ENCODE peak calls at places on chromosome 2, in seven cellular contexts. W, A, G, L, S, D and P are unnamed samples.
A peak's percentile ranks its signal among the peaks of the same experiment; 100 is the strongest.

GRCh38 chr2:127106998-127107621 is at the start of gene BIN1:
- DNase-seq in A (peak; percentile 93), S (peak; percentile 97), L (peak; percentile 92), W (peak; percentile 92), G (no peak), D (peak; percentile 84), P (peak; percentile 88)

GRCh38 chr2:43217228-43218220 is 8.9 kb downstream of the ZFP36L2 start:
- DNase-seq in W (no peak), L (no peak), G (no peak), D (no peak), S (peak; percentile 87), A (no peak), P (no peak)

GRCh38 chr2:123715467-123715982 is 309.6 kb upstream of the CNTNAP5 start:
- DNase-seq in W (no peak), S (no peak), G (no peak), D (peak; percentile 30), L (no peak), A (no peak), P (peak; percentile 6)

GRCh38 chr2:174836345-174836999 is 72.2 kb upstream of the CHRNA1 start:
- DNase-seq in A (peak; percentile 11), G (peak; percentile 91), L (peak; percentile 95), W (no peak), D (peak; percentile 96), S (no peak), P (peak; percentile 96)

GRCh38 chr2:205107810-205108209 is 562.5 kb downstream of the PARD3B start:
- DNase-seq in S (no peak), L (no peak), D (no peak), G (no peak), A (no peak), W (no peak), P (no peak)

GRCh38 chr2:83827618-83828017 is 631.5 kb downstream of the SUCLG1 start:
- DNase-seq in G (no peak), S (no peak), W (no peak), A (no peak), L (no peak), D (no peak), P (peak; percentile 11)

GRCh38 chr2:46735730-46736493 is 179.7 kb downstream of the MCFD2 start:
- DNase-seq in S (no peak), L (no peak), A (no peak), D (no peak), W (no peak), G (no peak), P (no peak)

GRCh38 chr2:211802611-211803010 is 736.0 kb downstream of the ERBB4 start:
- DNase-seq in L (no peak), D (no peak), S (no peak), G (no peak), A (no peak), W (no peak), P (no peak)

GRCh38 chr2:187964742-187965141 is 326.9 kb upstream of the GULP1 start:
- DNase-seq in G (no peak), L (peak; percentile 21), S (no peak), W (no peak), D (peak; percentile 75), A (no peak), P (peak; percentile 21)

GRCh38 chr2:233480490-233481202 is 85.9 kb downstream of the USP40 start:
- DNase-seq in L (no peak), G (no peak), W (no peak), S (peak; percentile 27), D (no peak), A (no peak), P (no peak)

GRCh38 chr2:231761735-231762134 is 19.3 kb downstream of the PDE6D start:
- DNase-seq in A (no peak), S (no peak), L (no peak), W (no peak), D (no peak), G (no peak), P (no peak)

GRCh38 chr2:179059026-179059680 is 9.2 kb upstream of the CCDC141 start:
- DNase-seq in D (no peak), G (no peak), S (peak; percentile 31), A (no peak), L (no peak), W (no peak), P (no peak)

GRCh38 chr2:101420623-101421022 is 33.3 kb upstream of the CREG2 start:
- DNase-seq in W (no peak), S (no peak), L (peak; percentile 45), A (no peak), D (peak; percentile 56), G (no peak), P (no peak)

GRCh38 chr2:24919977-24920812 is at the start of gene ADCY3:
- DNase-seq in W (peak; percentile 83), A (peak; percentile 66), G (no peak), S (peak; percentile 78), D (no peak), L (peak; percentile 29), P (peak; percentile 27)

GRCh38 chr2:157443795-157444642 is at the start of gene CYTIP:
- DNase-seq in G (no peak), L (no peak), W (peak; percentile 52), D (no peak), S (no peak), A (no peak), P (no peak)

GRCh38 chr2:195642677-195643063 is 14.4 kb upstream of the SLC39A10 start:
- DNase-seq in G (no peak), W (no peak), S (no peak), A (no peak), D (no peak), L (no peak), P (no peak)

GRCh38 chr2:207722773-207723424 is 11.5 kb downstream of the CCNYL1 start:
- DNase-seq in S (no peak), W (no peak), A (no peak), L (no peak), G (no peak), D (peak; percentile 16), P (no peak)

GRCh38 chr2:96897491-96898134 is 27.7 kb upstream of the SEMA4C start:
- DNase-seq in D (no peak), G (no peak), A (no peak), S (no peak), L (peak; percentile 31), W (no peak), P (peak; percentile 87)

GRCh38 chr2:163182764-163183354 is 344.3 kb upstream of the KCNH7 start:
- DNase-seq in G (no peak), S (no peak), A (peak; percentile 3), L (peak; percentile 47), W (no peak), D (peak; percentile 50), P (peak; percentile 36)

GRCh38 chr2:48912110-48912509 is 156.6 kb upstream of the LHCGR start:
- DNase-seq in L (no peak), D (no peak), S (peak; percentile 52), G (no peak), W (no peak), A (no peak), P (no peak)
- TF ChIP-seq CTCF in L (no peak), D (no peak), S (peak; percentile 43), G (no peak), W (peak; percentile 22), A (no peak), P (no peak)

GRCh38 chr2:66494708-66495107 is 59.8 kb downstream of the MEIS1 start:
- DNase-seq in W (no peak), G (no peak), S (no peak), A (no peak), L (peak; percentile 92), D (peak; percentile 92), P (peak; percentile 95)

GRCh38 chr2:66497706-66498596 is 63.0 kb downstream of the MEIS1 start:
- DNase-seq in D (no peak), G (no peak), S (peak; percentile 54), W (no peak), A (no peak), L (no peak), P (peak; percentile 7)

GRCh38 chr2:66498597-66498910 is 63.6 kb downstream of the MEIS1 start:
- DNase-seq in L (no peak), G (no peak), S (no peak), W (no peak), A (no peak), D (no peak), P (no peak)

GRCh38 chr2:66496680-66497420 is 61.9 kb downstream of the MEIS1 start:
- DNase-seq in G (no peak), D (peak; percentile 34), W (no peak), L (no peak), S (no peak), A (no peak), P (peak; percentile 1)

DNA sequence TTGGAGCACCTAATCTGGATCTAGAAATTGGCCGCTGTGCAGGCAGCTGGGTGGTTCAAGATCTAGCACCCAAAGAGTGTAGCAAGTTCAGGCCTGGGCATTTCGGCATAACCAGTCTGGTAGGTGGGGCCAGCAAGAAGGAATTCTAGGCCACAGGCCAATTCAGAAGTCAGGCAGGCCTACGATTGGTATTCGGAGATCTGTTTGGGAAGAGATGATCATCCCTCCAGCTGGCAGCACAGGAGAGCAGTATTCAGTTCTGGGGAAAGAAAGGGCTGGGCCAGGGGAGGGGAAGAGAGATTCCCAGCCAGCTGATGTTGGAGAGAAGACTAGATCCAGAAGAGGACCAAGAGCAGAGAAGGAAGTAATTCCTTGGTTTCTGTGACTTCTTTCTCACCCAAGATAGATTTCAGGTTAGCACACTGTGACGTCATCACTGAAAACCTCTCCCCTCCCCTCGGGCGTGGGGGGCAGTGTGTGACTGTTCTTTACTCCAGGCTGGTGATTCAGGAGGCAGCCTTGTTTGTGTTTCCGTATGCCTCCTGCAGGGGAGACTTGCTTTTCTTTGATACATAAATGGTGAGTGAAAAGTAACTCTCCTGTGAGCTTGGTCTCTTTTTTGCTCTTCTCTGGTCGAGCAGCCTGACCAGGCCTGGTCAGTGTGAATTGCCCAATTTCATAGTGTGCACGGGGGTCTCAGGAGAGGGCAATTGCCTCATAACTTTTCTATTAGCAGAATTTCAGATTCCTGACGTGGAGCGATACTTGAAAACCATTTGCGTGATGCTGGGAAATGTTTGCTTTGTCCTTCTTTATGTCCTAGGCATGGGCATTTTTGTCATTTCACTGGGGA is 61.1 kb downstream of the MEIS1 start:
- DNase-seq in G (peak; percentile 46), A (peak; percentile 47), W (no peak), L (peak; percentile 91), S (peak; percentile 38), D (peak; percentile 94), P (peak; percentile 95)
- TF ChIP-seq CTCF in G (no peak), A (peak; percentile 6), W (no peak), L (peak; percentile 46), S (no peak), D (peak; percentile 60), P (peak; percentile 27)

GRCh38 chr2:7118606-7119503 is 201.6 kb downstream of the RNF144A start:
- DNase-seq in S (peak; percentile 62), W (no peak), G (no peak), D (peak; percentile 22), L (peak; percentile 31), A (peak; percentile 36), P (peak; percentile 40)
- TF ChIP-seq CTCF in S (peak; percentile 78), W (peak; percentile 66), G (peak; percentile 60), D (peak; percentile 30), L (peak; percentile 49), A (peak; percentile 74), P (peak; percentile 38)

GRCh38 chr2:167258712-167259111 is 370.4 kb downstream of the XIRP2 start:
- DNase-seq in D (no peak), G (no peak), W (no peak), A (no peak), S (no peak), L (no peak), P (no peak)

GRCh38 chr2:167265722-167266121 is 377.4 kb downstream of the XIRP2 start:
- DNase-seq in S (no peak), D (no peak), L (no peak), W (no peak), G (no peak), A (no peak), P (no peak)

GRCh38 chr2:167265004-167265403 is 376.7 kb downstream of the XIRP2 start:
- DNase-seq in L (no peak), S (no peak), D (no peak), W (no peak), G (no peak), A (no peak), P (no peak)

GRCh38 chr2:167264380-167264779 is 376.1 kb downstream of the XIRP2 start:
- DNase-seq in S (peak; percentile 35), G (no peak), W (no peak), L (peak; percentile 35), D (peak; percentile 34), A (no peak), P (peak; percentile 35)
- TF ChIP-seq CTCF in S (peak; percentile 64), G (no peak), W (peak; percentile 25), L (peak; percentile 43), D (peak; percentile 20), A (no peak), P (peak; percentile 40)